ENCODE peak calls at places on chromosomes 4 and X, in six cellular contexts. O is mesenchymal stem cell, N is trophoblast cell, C is mesendoderm, S is IMR-90, L is H1. K is an unnamed sample.

GRCh38 chr4:137070614-137071013 is 461.7 kb downstream of the PCDH18 start:
- DNase-seq in O (no peak), N (no peak), C (peak; percentile 43), S (no peak), L (no peak), K (no peak)

GRCh38 chrX:151970661-151971060 is 3.8 kb downstream of the GABRE start:
- DNase-seq in O (peak; percentile 65), N (peak; percentile 90), C (no peak), S (peak; percentile 65), L (no peak), K (no peak)

GRCh38 chr4:111136438-111136837 is 513.6 kb upstream of the PITX2 start:
- DNase-seq in O (peak; percentile 35), N (no peak), C (peak; percentile 61), S (peak; percentile 59), L (no peak), K (no peak)

GRCh38 chr4:67700119-67700873 is 659 bp downstream of the UBA6 start:
- DNase-seq in O (peak; percentile 39), N (peak; percentile 48), C (no peak), S (peak; percentile 27), L (no peak), K (no peak)

GRCh38 chrX:44872319-44872816 is 620 bp upstream of the KDM6A start:
- DNase-seq in O (peak; percentile 42), N (peak; percentile 47), C (no peak), S (peak; percentile 4), L (no peak), K (no peak)

GRCh38 chrX:40074080-40074958 is 23.4 kb downstream of the BCOR start:
- DNase-seq in O (no peak), N (no peak), C (no peak), S (no peak), L (no peak), K (no peak)

GRCh38 chrX:105647749-105648148 is 174.6 kb upstream of the NRK start:
- DNase-seq in O (no peak), N (no peak), C (no peak), S (no peak), L (no peak), K (no peak)

GRCh38 chr4:73707918-73708577 is 32.3 kb upstream of the CXCL8 start:
- DNase-seq in O (peak; percentile 93), N (peak; percentile 62), C (peak; percentile 86), S (peak; percentile 95), L (no peak), K (no peak)

GRCh38 chrX:9205599-9206223 is 171.8 kb upstream of the FAM9B start:
- DNase-seq in O (no peak), N (no peak), C (peak; percentile 66), S (no peak), L (no peak), K (no peak)

GRCh38 chr4:32826169-32826568 is 2106.0 kb downstream of the PCDH7 start:
- DNase-seq in O (no peak), N (no peak), C (peak; percentile 68), S (no peak), L (no peak), K (peak; percentile 5)

GRCh38 chr4:51932261-51932660 is 87.9 kb downstream of the LRRC66 start:
- DNase-seq in O (no peak), N (no peak), C (no peak), S (no peak), L (no peak), K (no peak)

GRCh38 chr4:122045533-122045932 is 93.7 kb upstream of the TRPC3 start:
- DNase-seq in O (peak; percentile 88), N (no peak), C (no peak), S (peak; percentile 96), L (no peak), K (no peak)

GRCh38 chr4:84099591-84099990 is 399.5 kb downstream of the NKX6-1 start:
- DNase-seq in O (no peak), N (peak; percentile 95), C (peak; percentile 72), S (no peak), L (no peak), K (peak; percentile 17)

GRCh38 chr4:55143858-55144257 is 18.5 kb upstream of the KDR start:
- DNase-seq in O (no peak), N (no peak), C (no peak), S (no peak), L (no peak), K (no peak)

DNA sequence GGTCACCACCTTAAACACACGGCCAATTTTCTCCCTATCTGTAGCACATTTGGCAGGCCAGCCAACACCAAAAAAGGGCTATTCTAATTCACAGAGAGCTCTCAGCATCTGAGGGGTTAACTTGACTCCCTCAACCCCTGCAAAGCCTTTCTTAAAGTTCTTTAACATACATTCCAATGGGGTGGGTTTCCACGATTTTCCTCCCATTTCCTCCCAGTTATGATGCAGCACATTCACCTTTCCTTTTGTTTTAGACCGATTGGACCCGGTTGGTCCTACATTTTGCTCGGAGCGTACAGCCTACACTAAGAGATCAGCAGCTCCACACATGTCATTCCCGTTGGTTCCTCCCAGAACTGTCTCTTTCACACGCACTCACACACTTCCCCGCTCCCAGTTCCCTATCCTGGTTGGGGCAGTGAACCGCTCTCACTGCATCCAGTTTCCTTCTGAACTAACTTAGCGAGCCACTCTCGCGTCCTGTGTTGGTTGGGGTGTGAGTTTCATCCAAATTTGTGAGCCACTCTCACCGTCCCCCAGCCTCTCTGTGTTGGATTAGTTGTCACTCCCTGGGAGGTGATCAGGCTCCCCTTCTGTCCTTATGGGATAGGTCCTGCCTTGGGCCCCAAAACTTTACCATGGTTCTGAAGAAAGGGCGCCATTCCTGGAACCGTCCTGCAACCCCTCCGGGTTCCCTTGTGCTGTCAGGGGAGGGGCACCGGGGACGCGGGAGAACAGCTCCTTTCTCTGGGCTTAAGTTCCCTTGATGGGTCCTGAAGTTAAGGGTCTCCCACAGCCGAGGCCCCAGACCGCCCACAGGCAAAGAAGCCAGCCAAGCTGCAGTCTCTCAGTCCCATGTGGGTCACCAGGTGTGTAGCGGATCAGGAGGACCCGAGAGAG is 45.1 kb downstream of the UGT2A3 start:
- DNase-seq in O (no peak), N (no peak), C (peak; percentile 77), S (no peak), L (no peak), K (peak; percentile 5)
- H3K4ac ChIP-seq in O (no peak overlapping the region), N (peak overlapping the region; percentile 66), C (no peak overlapping the region), S (no peak overlapping the region), L (peak overlapping the region; percentile 92), K (no peak overlapping the region)

GRCh38 chr4:56908206-56909082 is 744 bp downstream of the REST start:
- DNase-seq in O (peak; percentile 83), N (peak; percentile 77), C (peak; percentile 93), S (peak; percentile 68), L (peak; percentile 57), K (peak; percentile 83)

GRCh38 chr4:56907489-56908205 is at the start of gene REST:
- DNase-seq in O (peak; percentile 70), N (peak; percentile 89), C (peak; percentile 87), S (peak; percentile 52), L (peak; percentile 95), K (peak; percentile 83)

GRCh38 chr4:56909083-56909981 is 1.6 kb downstream of the REST start:
- DNase-seq in O (peak; percentile 70), N (peak; percentile 76), C (peak; percentile 75), S (peak; percentile 52), L (no peak), K (peak; percentile 58)

GRCh38 chr4:56907009-56907408 is 691 bp upstream of the REST start:
- DNase-seq in O (no peak), N (peak; percentile 15), C (peak; percentile 55), S (no peak), L (no peak), K (no peak)

GRCh38 chr4:56910172-56910967 is 2.7 kb downstream of the REST start:
- DNase-seq in O (no peak), N (no peak), C (peak; percentile 8), S (no peak), L (no peak), K (no peak)
- H3K4me3 ChIP-seq in O (peak overlapping the region; percentile 96), N (no peak overlapping the region), C (no peak overlapping the region), S (peak overlapping the region; percentile 76), L (peak overlapping the region; percentile 74), K (no peak overlapping the region)

GRCh38 chrX:41335590-41336331 is 1.8 kb downstream of the DDX3X start:
- DNase-seq in O (no peak), N (peak; percentile 34), C (no peak), S (peak; percentile 80), L (no peak), K (no peak)

GRCh38 chrX:41333994-41334865 is at the start of gene DDX3X:
- DNase-seq in O (peak; percentile 91), N (peak; percentile 96), C (peak; percentile 71), S (peak; percentile 91), L (no peak), K (peak; percentile 78)

GRCh38 chrX:41336447-41336846 is 2.5 kb downstream of the DDX3X start:
- DNase-seq in O (no peak), N (peak; percentile 32), C (no peak), S (no peak), L (no peak), K (no peak)

GRCh38 chrX:41333744-41333993 is 293 bp upstream of the DDX3X start:
- DNase-seq in O (peak; percentile 91), N (peak; percentile 95), C (peak; percentile 92), S (peak; percentile 90), L (no peak), K (peak; percentile 82)

GRCh38 chrX:41334866-41335589 is 1.1 kb downstream of the DDX3X start:
- DNase-seq in O (peak; percentile 59), N (no peak), C (peak; percentile 59), S (peak; percentile 62), L (no peak), K (no peak)
- H3K4ac ChIP-seq in O (peak overlapping the region; percentile 97), N (peak overlapping the region; percentile 100), C (peak overlapping the region; percentile 91), S (peak overlapping the region; percentile 99), L (no peak overlapping the region), K (no peak overlapping the region)

GRCh38 chrX:112837531-112837930 is 3.1 kb downstream of the AMOT start:
- DNase-seq in O (no peak), N (no peak), C (no peak), S (no peak), L (no peak), K (peak; percentile 37)

GRCh38 chrX:112830540-112830939 is 10.1 kb downstream of the AMOT start:
- DNase-seq in O (no peak), N (no peak), C (no peak), S (no peak), L (no peak), K (no peak)

GRCh38 chrX:112834976-112835375 is 5.7 kb downstream of the AMOT start:
- DNase-seq in O (no peak), N (no peak), C (no peak), S (no peak), L (no peak), K (no peak)

GRCh38 chrX:112834016-112834855 is 6.4 kb downstream of the AMOT start:
- DNase-seq in O (peak; percentile 81), N (peak; percentile 15), C (peak; percentile 65), S (peak; percentile 77), L (no peak), K (no peak)

DNA sequence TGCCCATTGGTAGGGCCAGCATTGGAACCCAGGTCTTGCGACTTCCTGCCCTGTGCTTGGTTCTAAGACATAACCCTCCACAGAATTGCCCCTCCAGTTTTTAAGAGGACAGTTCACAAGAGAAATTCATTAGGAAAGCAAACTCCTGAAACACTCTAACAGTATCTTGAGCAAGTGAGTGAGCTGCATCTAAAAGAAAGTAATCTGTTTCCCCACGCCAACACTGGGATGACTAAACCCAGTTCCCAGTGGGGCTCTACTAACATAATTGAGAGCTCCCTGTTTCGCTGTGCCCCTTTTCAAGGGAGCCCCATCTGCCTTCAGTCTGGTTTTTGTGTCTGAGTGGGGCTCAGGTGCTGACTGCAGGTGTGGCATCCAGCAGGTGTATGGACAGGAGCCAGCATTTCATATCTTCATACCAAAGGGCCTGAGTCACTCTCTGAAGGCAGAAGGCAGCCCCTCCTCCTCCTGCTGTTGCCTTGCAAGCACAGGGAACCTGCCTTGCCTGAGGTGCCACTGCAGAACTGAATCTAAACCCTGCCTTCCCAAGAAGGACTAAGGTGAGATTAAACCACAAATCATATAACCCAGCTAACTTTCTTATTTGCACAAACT is 8.0 kb downstream of the AMOT start:
- DNase-seq in O (no peak), N (peak; percentile 66), C (peak; percentile 53), S (peak; percentile 7), L (no peak), K (no peak)
- H3K4me3 ChIP-seq in O (no peak overlapping the region), N (no peak overlapping the region), C (no peak overlapping the region), S (no peak overlapping the region), L (no peak overlapping the region), K (no peak overlapping the region)

K was measured in neuronal stem cell.